ENCODE peak calls at places on chromosome 21, in seven cellular contexts. H, X, F, K, V, Q and M are unnamed samples. For H3K4me1, the result is how much of the 10 kb centered on the place peaks cover.

GRCh38 chr21:41369105-41369914 is 7.5 kb downstream of the MX2 start:
- DNase-seq in H (no peak), X (no peak), F (no peak), K (no peak), V (peak), Q (peak), M (peak)

GRCh38 chr21:41682719-41683179 is 84.1 kb downstream of the RIPK4 start:
- DNase-seq in H (no peak), X (no peak), F (no peak), K (peak), V (no peak), Q (peak), M (no peak)

GRCh38 chr21:33821580-33822322 is 93.9 kb downstream of the ATP5PO start:
- DNase-seq in H (no peak), X (no peak), F (no peak), K (no peak), V (no peak), Q (no peak), M (no peak)

GRCh38 chr21:34839070-34839820 is 170.5 kb downstream of the CLIC6 start:
- DNase-seq in H (no peak), X (no peak), F (no peak), K (no peak), V (no peak), Q (no peak), M (no peak)

GRCh38 chr21:34065015-34065414 is 8.4 kb upstream of the MRPS6 start:
- DNase-seq in H (no peak), X (no peak), F (no peak), K (no peak), V (no peak), Q (no peak), M (no peak)

GRCh38 chr21:14541840-14542495 is 4.1 kb downstream of the SAMSN1 start:
- DNase-seq in H (no peak), X (no peak), F (no peak), K (no peak), V (peak), Q (peak), M (no peak)

GRCh38 chr21:15034126-15034848 is 30.5 kb downstream of the NRIP1 start:
- DNase-seq in H (peak), X (no peak), F (no peak), K (no peak), V (no peak), Q (no peak), M (no peak)

GRCh38 chr21:24895885-24896734 is 711.2 kb downstream of the MRPL39 start:
- DNase-seq in H (peak), X (no peak), F (no peak), K (no peak), V (no peak), Q (no peak), M (no peak)

GRCh38 chr21:35377505-35378090 is 328.5 kb upstream of the RUNX1 start:
- DNase-seq in H (no peak), X (no peak), F (no peak), K (no peak), V (no peak), Q (no peak), M (no peak)

GRCh38 chr21:15495965-15496364 is 233.8 kb upstream of the USP25 start:
- DNase-seq in H (peak), X (no peak), F (no peak), K (no peak), V (no peak), Q (no peak), M (no peak)

GRCh38 chr21:34113842-34114241 is 40.5 kb downstream of the MRPS6 start:
- DNase-seq in H (no peak), X (no peak), F (no peak), K (no peak), V (no peak), Q (no peak), M (no peak)

GRCh38 chr21:28142692-28143091 is 850.0 kb downstream of the LTN1 start:
- DNase-seq in H (peak), X (no peak), F (no peak), K (no peak), V (no peak), Q (no peak), M (no peak)

GRCh38 chr21:15687208-15687607 is 42.6 kb upstream of the USP25 start:
- DNase-seq in H (peak), X (no peak), F (no peak), K (no peak), V (no peak), Q (no peak), M (no peak)

GRCh38 chr21:15964181-15964855 is 234.5 kb downstream of the USP25 start:
- DNase-seq in H (no peak), X (no peak), F (no peak), K (no peak), V (no peak), Q (no peak), M (no peak)

GRCh38 chr21:43016728-43017127 is 42.4 kb downstream of the PKNOX1 start:
- DNase-seq in H (no peak), X (no peak), F (no peak), K (no peak), V (no peak), Q (no peak), M (no peak)
- H3K4me3 ChIP-seq in H (no peak), X (no peak), F (no peak), K (no peak), V (no peak), Q (no peak), M (no peak)

GRCh38 chr21:29302340-29302991 is 3.7 kb downstream of the BACH1 start:
- DNase-seq in H (peak), X (no peak), F (no peak), K (no peak), V (no peak), Q (no peak), M (no peak)

GRCh38 chr21:29305068-29305467 is 6.3 kb downstream of the BACH1 start:
- DNase-seq in H (no peak), X (no peak), F (no peak), K (no peak), V (no peak), Q (no peak), M (no peak)

GRCh38 chr21:29301703-29302102 is 3.0 kb downstream of the BACH1 start:
- DNase-seq in H (no peak), X (no peak), F (no peak), K (no peak), V (no peak), Q (no peak), M (no peak)

GRCh38 chr21:29304577-29304976 is 5.9 kb downstream of the BACH1 start:
- DNase-seq in H (no peak), X (no peak), F (no peak), K (no peak), V (no peak), Q (no peak), M (no peak)

DNA sequence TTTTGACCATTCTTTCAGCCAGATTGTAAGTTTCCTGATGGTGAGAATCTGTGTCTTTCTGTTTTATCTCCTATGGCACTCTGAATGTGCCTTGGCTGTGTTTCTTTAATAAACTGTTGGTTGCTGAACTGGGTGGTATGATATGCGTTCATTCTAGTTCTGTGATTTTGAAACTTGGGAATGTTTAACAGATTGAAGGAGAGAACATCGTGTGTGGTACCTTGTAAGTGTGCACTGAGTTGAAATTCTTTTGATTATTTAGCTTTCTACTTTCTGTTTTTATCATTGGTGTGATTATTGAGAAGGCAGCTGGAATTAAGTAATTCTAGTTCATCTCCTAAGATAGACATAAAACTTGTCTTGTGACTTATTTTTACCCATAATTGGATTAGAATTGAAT is 4.6 kb downstream of the BACH1 start:
- DNase-seq in H (no peak), X (no peak), F (no peak), K (no peak), V (no peak), Q (no peak), M (no peak)
- H3K4me1 ChIP-seq in H (under half), X (half or more), F (under half), K (under half), V (half or more), Q (half or more), M (half or more)

GRCh38 chr21:37370152-37371040 is 3.8 kb downstream of the DYRK1A start:
- DNase-seq in H (peak), X (no peak), F (no peak), K (no peak), V (no peak), Q (no peak), M (no peak)
- H3K4me3 ChIP-seq in H (peak), X (peak), F (no peak), K (no peak), V (no peak), Q (peak), M (peak)

GRCh38 chr21:44762221-44763049 is 39.2 kb downstream of the UBE2G2 start:
- DNase-seq in H (no peak), X (no peak), F (no peak), K (no peak), V (no peak), Q (peak), M (no peak)

GRCh38 chr21:44764319-44765230 is 37.0 kb downstream of the UBE2G2 start:
- DNase-seq in H (peak), X (no peak), F (no peak), K (no peak), V (no peak), Q (peak), M (no peak)

GRCh38 chr21:44765231-44766013 is 36.2 kb downstream of the UBE2G2 start:
- DNase-seq in H (peak), X (no peak), F (no peak), K (no peak), V (no peak), Q (peak), M (no peak)

GRCh38 chr21:44763050-44763378 is 38.6 kb downstream of the UBE2G2 start:
- DNase-seq in H (no peak), X (no peak), F (no peak), K (no peak), V (no peak), Q (peak), M (no peak)

DNA sequence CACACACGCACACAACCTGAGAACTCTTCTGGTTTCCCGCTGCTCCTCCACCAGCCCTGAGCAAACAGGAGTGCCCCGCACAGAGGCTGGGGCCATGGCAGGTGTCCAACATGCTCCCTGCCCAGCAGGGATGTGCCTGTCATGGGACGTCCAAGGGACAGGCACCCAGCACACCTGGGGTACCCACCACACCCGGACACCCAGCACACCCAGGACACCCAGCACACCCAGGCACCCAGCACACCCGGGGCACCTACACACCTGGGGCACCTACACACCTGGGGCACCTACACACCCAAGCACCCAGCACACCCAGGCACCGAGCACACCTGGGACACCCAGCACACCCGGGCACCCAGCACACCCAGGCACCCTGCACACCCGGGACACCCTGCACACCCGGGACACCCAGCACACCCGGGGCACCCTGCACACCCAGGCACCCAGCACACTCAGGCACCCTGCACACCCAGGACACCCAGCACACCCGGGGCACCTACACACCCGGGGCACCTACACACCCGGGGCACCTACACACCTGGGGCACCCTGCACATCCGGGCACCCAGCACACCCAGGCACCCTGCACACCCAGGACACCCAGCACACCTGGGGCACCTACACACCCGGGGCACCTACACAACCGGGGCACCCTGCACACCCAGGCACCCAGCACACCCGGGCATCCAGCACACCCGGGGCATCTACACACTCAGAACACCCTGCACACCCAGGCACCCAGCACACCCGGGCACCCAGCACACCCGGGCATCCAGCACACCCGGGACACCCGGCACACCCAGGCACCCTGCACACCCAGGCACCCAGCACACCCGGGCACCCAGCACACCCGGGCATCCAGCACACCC is 37.9 kb downstream of the UBE2G2 start:
- DNase-seq in H (peak), X (no peak), F (no peak), K (no peak), V (no peak), Q (peak), M (no peak)
- H3K4me1 ChIP-seq in H (under half), X (under half), F (under half), K (under half), V (under half), Q (under half), M (under half)

DNA sequence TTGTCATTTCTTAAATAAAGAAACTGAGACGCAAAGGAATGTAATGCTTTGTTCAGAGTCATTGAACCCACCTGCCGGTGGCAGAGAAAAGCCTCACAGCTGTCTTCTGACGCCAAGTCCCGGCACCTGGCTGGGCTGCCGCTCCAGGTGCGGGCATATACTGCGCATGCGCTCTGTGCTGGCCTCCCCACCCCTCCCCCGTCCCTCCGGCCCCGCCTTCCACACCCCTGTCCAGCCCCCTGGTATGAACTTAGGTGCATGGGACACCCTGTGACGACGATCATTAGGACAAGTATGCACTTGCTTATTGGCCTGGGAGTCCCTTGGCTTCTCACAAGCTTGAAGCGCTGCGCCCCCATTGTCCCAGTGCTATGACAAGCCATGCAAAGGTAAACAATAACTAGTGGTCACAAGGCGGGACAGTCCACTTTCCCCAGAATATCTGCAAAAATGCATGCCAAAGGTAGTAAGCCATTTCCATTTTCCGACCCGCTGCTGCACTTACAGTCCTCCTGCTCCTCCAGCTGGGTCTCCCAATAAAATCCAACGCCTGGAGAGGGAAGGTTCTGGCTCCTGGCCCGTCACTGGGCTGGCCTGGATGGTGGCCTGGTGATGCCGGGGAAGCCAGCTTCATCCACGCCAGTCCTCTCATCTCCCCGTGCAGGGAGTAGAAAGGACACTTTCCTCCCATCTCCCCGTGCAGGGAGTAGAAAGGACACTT is 100.4 kb downstream of the PSMG1 start:
- DNase-seq in H (peak), X (no peak), F (peak), K (no peak), V (no peak), Q (no peak), M (no peak)
- H3K4me3 ChIP-seq in H (peak), X (no peak), F (no peak), K (no peak), V (no peak), Q (no peak), M (no peak)

GRCh38 chr21:37408464-37409193 is 42.1 kb downstream of the DYRK1A start:
- DNase-seq in H (no peak), X (no peak), F (no peak), K (no peak), V (no peak), Q (no peak), M (no peak)
- H3K4me1 ChIP-seq in H (under half), X (half or more), F (under half), K (under half), V (under half), Q (half or more), M (half or more)

GRCh38 chr21:44301093-44301492 is 1.2 kb downstream of the PFKL start:
- DNase-seq in H (no peak), X (no peak), F (no peak), K (no peak), V (no peak), Q (no peak), M (no peak)

GRCh38 chr21:44304041-44304738 is 4.3 kb downstream of the PFKL start:
- DNase-seq in H (no peak), X (no peak), F (no peak), K (no peak), V (no peak), Q (no peak), M (no peak)

GRCh38 chr21:44300262-44300959 is 558 bp downstream of the PFKL start:
- DNase-seq in H (peak), X (peak), F (peak), K (peak), V (peak), Q (peak), M (peak)

GRCh38 chr21:44303490-44303981 is 3.7 kb downstream of the PFKL start:
- DNase-seq in H (no peak), X (no peak), F (no peak), K (no peak), V (peak), Q (no peak), M (no peak)

GRCh38 chr21:44301961-44302406 is 2.1 kb downstream of the PFKL start:
- DNase-seq in H (peak), X (no peak), F (no peak), K (no peak), V (no peak), Q (no peak), M (no peak)
- H3K4me3 ChIP-seq in H (peak), X (no peak), F (no peak), K (no peak), V (no peak), Q (no peak), M (peak)